ENCODE peak calls at places on chromosomes 6 and 20, in ten cellular contexts. C is CD4-positive, CD25-positive, alpha-beta regulatory T cell; S is esophagus squamous epithelium; O is heart right ventricle; Z is lung; L is PC-3; I is uterus; D is A549; Y is suprapubic skin; H is testis. W is an unnamed sample.

GRCh38 chr6:72841195-72841594 is 219.3 kb downstream of the KCNQ5 start:
- DNase-seq in C (no peak), S (no peak), O (no peak), Z (no peak), L (no peak), I (no peak), D (no peak), Y (no peak), H (no peak), W (no peak)

GRCh38 chr6:132132911-132133639 is 181.9 kb upstream of the CCN2 start:
- DNase-seq in C (no peak), S (no peak), O (no peak), Z (no peak), L (peak), I (no peak), D (no peak), Y (no peak), H (no peak), W (no peak)

GRCh38 chr6:159203304-159204005 is 34.3 kb downstream of the FNDC1 start:
- DNase-seq in C (no peak), S (no peak), O (no peak), Z (no peak), L (peak), I (peak), D (no peak), Y (peak), H (no peak), W (no peak)

GRCh38 chr6:26554669-26555504 is 16.7 kb downstream of the HMGN4 start:
- DNase-seq in C (peak), S (no peak), O (no peak), Z (no peak), L (peak), I (peak), D (peak), Y (no peak), H (no peak), W (no peak)

GRCh38 chr6:166244353-166245045 is 63.7 kb downstream of the PRR18 start:
- DNase-seq in C (no peak), S (no peak), O (no peak), Z (no peak), L (no peak), I (no peak), D (no peak), Y (no peak), H (no peak), W (no peak)

GRCh38 chr20:44166008-44166407 is 21.0 kb downstream of the JPH2 start:
- DNase-seq in C (no peak), S (no peak), O (no peak), Z (no peak), L (peak), I (no peak), D (peak), Y (no peak), H (no peak), W (no peak)

GRCh38 chr6:18405477-18406293 is 18.5 kb downstream of the RNF144B start:
- DNase-seq in C (no peak), S (no peak), O (no peak), Z (no peak), L (peak), I (no peak), D (peak), Y (no peak), H (no peak), W (peak)

GRCh38 chr20:36845288-36845969 is 30.5 kb upstream of the TLDC2 start:
- DNase-seq in C (no peak), S (no peak), O (peak), Z (no peak), L (no peak), I (no peak), D (no peak), Y (no peak), H (no peak), W (no peak)

GRCh38 chr6:161259302-161259701 is 14.6 kb downstream of the AGPAT4 start:
- DNase-seq in C (no peak), S (no peak), O (no peak), Z (no peak), L (no peak), I (no peak), D (no peak), Y (no peak), H (no peak), W (no peak)

GRCh38 chr6:111329882-111330633 is 153.0 kb downstream of the REV3L start:
- DNase-seq in C (no peak), S (no peak), O (no peak), Z (no peak), L (no peak), I (no peak), D (no peak), Y (no peak), H (no peak), W (no peak)

GRCh38 chr20:31781945-31782344 is 37.2 kb upstream of the MYLK2 start:
- DNase-seq in C (no peak), S (no peak), O (no peak), Z (no peak), L (no peak), I (no peak), D (no peak), Y (no peak), H (no peak), W (no peak)

GRCh38 chr20:9036593-9036992 is 32.3 kb upstream of the PLCB4 start:
- DNase-seq in C (no peak), S (no peak), O (no peak), Z (no peak), L (no peak), I (no peak), D (no peak), Y (no peak), H (no peak), W (no peak)

GRCh38 chr6:34451192-34451591 is 14.7 kb upstream of the PACSIN1 start:
- DNase-seq in C (no peak), S (no peak), O (no peak), Z (no peak), L (no peak), I (no peak), D (no peak), Y (no peak), H (no peak), W (no peak)

GRCh38 chr6:105326216-105326615 is 76.7 kb downstream of the PREP start:
- DNase-seq in C (no peak), S (no peak), O (no peak), Z (no peak), L (peak), I (no peak), D (no peak), Y (no peak), H (no peak), W (peak)

GRCh38 chr20:36175016-36175415 is 20.5 kb downstream of the EPB41L1 start:
- DNase-seq in C (no peak), S (no peak), O (no peak), Z (no peak), L (no peak), I (no peak), D (no peak), Y (no peak), H (no peak), W (no peak)

GRCh38 chr6:43621078-43621835 is 7.8 kb downstream of the GTPBP2 start:
- DNase-seq in C (no peak), S (no peak), O (no peak), Z (no peak), L (no peak), I (no peak), D (no peak), Y (no peak), H (peak), W (no peak)

GRCh38 chr6:34437644-34437970 is 11.7 kb upstream of the RPS10 start:
- DNase-seq in C (no peak), S (no peak), O (no peak), Z (no peak), L (no peak), I (no peak), D (no peak), Y (no peak), H (no peak), W (no peak)

GRCh38 chr6:31083742-31084354 is 28.5 kb downstream of the C6orf15 start:
- DNase-seq in C (no peak), S (no peak), O (no peak), Z (peak), L (no peak), I (no peak), D (peak), Y (no peak), H (peak), W (no peak)

GRCh38 chr6:17869010-17869752 is 118.3 kb downstream of the KIF13A start:
- DNase-seq in C (no peak), S (no peak), O (no peak), Z (no peak), L (peak), I (no peak), D (no peak), Y (no peak), H (no peak), W (no peak)

GRCh38 chr6:33610779-33611421 is 10.2 kb upstream of the ITPR3 start:
- DNase-seq in C (no peak), S (no peak), O (no peak), Z (no peak), L (no peak), I (peak), D (no peak), Y (no peak), H (peak), W (no peak)

GRCh38 chr20:38303908-38304379 is at the start of gene BPI:
- DNase-seq in C (no peak), S (no peak), O (no peak), Z (peak), L (no peak), I (peak), D (no peak), Y (no peak), H (no peak), W (no peak)

GRCh38 chr6:53811082-53811481 is 16.3 kb downstream of the LRRC1 start:
- DNase-seq in C (no peak), S (no peak), O (no peak), Z (peak), L (peak), I (no peak), D (no peak), Y (no peak), H (no peak), W (peak)

GRCh38 chr6:21712213-21712612 is 118.7 kb downstream of the SOX4 start:
- DNase-seq in C (no peak), S (no peak), O (no peak), Z (no peak), L (no peak), I (no peak), D (no peak), Y (no peak), H (no peak), W (no peak)
- H3K27ac ChIP-seq in C (no peak), S (no peak), O (no peak), Z (no peak), L (no peak), I (no peak), D (no peak), Y (no peak), H (no peak), W (no peak)

DNA sequence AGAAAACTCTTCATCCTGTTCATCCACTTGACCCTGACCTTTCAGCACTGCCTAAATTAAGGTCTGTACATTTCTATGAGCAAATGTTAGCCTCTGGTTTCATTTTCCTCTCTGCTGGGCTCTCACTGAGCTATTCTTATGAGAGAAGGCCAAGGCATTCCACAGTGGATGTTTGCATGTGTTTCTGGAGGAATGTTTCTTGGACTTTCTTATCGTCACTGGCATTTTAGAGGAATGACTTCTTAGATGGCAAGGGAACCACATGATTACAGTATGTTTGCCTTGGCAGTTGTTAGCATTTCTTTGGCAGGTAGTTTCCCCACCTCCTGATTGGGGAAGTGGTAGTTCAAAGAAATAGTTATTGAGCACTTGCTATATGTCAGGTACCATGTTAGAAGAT is 307.3 kb downstream of the EYA4 start:
- DNase-seq in C (no peak), S (no peak), O (no peak), Z (peak), L (no peak), I (no peak), D (peak), Y (no peak), H (no peak), W (no peak)
- H3K27ac ChIP-seq in C (no peak), S (no peak), O (no peak), Z (no peak), L (no peak), I (no peak), D (peak), Y (no peak), H (no peak), W (no peak)

DNA sequence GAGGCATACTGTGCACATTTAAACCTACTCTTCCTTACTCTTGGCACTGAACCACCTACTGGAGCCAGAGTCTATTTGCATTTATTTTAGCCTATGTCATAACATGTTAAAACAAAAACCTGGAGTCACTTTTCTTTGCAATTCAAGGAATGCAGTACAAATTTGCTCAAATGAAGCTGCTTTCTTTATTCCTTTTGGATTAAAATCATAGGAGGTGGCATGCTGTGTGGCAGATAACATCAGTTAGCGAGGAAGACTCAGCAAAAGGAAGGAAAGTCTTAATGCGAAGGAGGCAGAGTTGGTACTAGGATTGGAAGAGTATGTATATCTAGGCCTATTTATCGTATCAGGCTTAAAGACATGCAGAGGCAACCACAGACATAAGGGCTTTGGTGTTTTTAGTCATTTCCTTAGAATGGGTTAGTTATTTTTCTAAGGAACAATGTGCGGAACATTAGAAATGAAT is 92.9 kb downstream of the SAMD3 start:
- DNase-seq in C (no peak), S (no peak), O (no peak), Z (no peak), L (no peak), I (no peak), D (no peak), Y (no peak), H (no peak), W (no peak)
- H3K27ac ChIP-seq in C (no peak), S (no peak), O (no peak), Z (no peak), L (no peak), I (no peak), D (no peak), Y (no peak), H (no peak), W (no peak)

GRCh38 chr6:139147628-139148027 is 12.7 kb downstream of the HECA start:
- DNase-seq in C (no peak), S (no peak), O (no peak), Z (no peak), L (no peak), I (no peak), D (no peak), Y (no peak), H (no peak), W (no peak)
- H3K27ac ChIP-seq in C (peak), S (peak), O (peak), Z (no peak), L (no peak), I (no peak), D (no peak), Y (no peak), H (no peak), W (no peak)

GRCh38 chr20:13756551-13756950 is 28.2 kb downstream of the ESF1 start:
- DNase-seq in C (no peak), S (no peak), O (no peak), Z (no peak), L (no peak), I (no peak), D (no peak), Y (no peak), H (no peak), W (no peak)
- H3K27ac ChIP-seq in C (no peak), S (no peak), O (no peak), Z (no peak), L (no peak), I (no peak), D (no peak), Y (no peak), H (no peak), W (no peak)

GRCh38 chr20:48723308-48724264 is 104.2 kb downstream of the PREX1 start:
- DNase-seq in C (no peak), S (no peak), O (no peak), Z (peak), L (no peak), I (no peak), D (no peak), Y (no peak), H (peak), W (no peak)

GRCh38 chr20:48721324-48722001 is 106.3 kb downstream of the PREX1 start:
- DNase-seq in C (no peak), S (no peak), O (no peak), Z (no peak), L (no peak), I (no peak), D (no peak), Y (no peak), H (no peak), W (no peak)

GRCh38 chr20:48724891-48725588 is 102.8 kb downstream of the PREX1 start:
- DNase-seq in C (no peak), S (no peak), O (no peak), Z (no peak), L (no peak), I (no peak), D (no peak), Y (no peak), H (no peak), W (no peak)

GRCh38 chr20:48722002-48722731 is 105.6 kb downstream of the PREX1 start:
- DNase-seq in C (no peak), S (no peak), O (no peak), Z (no peak), L (no peak), I (no peak), D (no peak), Y (no peak), H (no peak), W (no peak)

GRCh38 chr20:48722737-48723191 is 105.0 kb downstream of the PREX1 start:
- DNase-seq in C (no peak), S (no peak), O (no peak), Z (no peak), L (peak), I (no peak), D (peak), Y (no peak), H (no peak), W (peak)
- H3K27ac ChIP-seq in C (no peak), S (peak), O (peak), Z (no peak), L (no peak), I (peak), D (peak), Y (peak), H (peak), W (peak)

DNA sequence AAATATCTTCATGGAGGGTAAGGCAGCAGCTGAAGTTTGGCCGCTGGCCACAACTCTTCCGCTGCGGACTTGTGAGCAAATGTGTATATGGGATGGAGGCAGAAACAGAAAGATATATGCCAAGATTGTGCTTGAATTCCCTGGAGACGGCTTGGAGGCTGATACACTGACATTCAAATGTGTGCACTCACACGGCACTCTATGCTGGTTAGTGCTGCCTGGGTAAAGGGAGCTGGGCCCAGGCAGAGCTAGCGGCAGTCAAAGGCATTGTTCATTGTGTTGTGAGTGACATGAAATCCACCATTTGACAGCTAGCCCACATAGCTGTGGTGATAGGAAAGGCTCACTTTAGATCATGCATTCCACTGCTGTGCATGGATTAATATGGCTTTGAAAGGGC is 202.7 kb downstream of the CLIC5 start:
- DNase-seq in C (no peak), S (no peak), O (no peak), Z (no peak), L (no peak), I (no peak), D (no peak), Y (no peak), H (no peak), W (no peak)
- H3K27ac ChIP-seq in C (no peak), S (no peak), O (no peak), Z (no peak), L (no peak), I (no peak), D (no peak), Y (no peak), H (no peak), W (no peak)

DNA sequence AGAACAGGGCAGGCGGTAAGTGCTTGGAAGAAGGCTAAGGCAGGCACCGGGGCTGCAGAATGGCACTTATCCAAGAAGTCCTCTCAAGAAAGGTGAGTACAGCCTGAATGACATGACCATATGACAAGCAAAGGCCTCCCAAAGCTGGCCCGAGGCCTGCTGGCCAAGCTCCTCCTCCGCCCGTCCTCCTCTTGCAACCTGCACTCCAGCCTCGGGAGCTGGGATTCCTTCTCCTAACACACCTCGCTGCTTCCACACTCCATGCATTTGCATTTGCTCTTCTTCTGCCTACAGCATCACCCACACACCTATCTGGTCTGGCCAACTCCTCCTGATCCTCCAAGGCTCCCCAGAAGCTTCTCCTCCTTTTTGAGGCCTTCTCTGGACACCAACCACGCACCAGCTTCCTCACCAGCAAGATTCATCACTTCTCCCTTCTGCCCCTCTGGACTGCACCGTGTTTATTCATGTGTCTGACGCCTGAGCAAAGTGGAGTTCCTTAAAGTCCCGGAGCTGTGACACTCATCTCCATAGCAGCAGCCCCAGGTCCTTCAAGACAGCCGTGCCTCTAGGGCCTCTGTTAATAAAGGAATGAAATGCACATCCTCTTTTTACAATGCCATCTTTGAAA is 32.3 kb downstream of the CNKSR3 start:
- DNase-seq in C (no peak), S (no peak), O (peak), Z (peak), L (no peak), I (no peak), D (no peak), Y (no peak), H (peak), W (no peak)
- H3K27ac ChIP-seq in C (no peak), S (peak), O (no peak), Z (no peak), L (no peak), I (peak), D (peak), Y (peak), H (peak), W (peak)

DNA sequence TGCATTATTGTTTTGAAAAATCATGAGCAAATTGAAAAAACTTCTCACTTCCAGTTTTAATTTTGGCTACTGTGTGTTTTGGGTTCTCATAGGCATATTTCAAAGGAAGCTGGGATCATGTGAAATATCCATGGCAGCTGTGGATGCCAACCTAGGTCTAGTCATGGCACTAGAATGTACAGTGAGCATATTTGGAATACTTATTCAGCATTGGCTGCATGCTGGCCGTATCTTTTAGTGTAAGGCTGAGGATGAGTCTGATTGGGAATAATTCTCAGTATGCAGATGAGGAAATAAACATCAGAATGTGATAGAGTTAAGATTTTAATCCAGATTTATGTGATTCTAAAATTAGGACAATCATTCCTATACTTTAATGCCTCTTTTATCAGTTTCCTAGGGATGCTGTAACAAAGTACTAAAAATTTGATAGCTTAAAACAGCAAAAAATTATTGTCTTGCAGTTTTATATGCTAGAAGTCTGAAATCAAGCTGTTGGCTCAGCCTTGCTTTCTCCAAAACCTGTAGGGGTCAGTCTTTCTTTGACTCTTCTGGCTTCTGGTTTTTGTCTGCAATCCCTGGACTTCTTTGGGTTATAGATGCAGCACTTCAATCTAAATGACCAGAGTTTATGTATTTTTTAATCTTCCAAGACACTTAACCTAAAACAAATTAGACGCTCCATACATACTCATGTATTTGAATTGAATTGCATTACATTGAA is 37.7 kb upstream of the DEFB112 start:
- DNase-seq in C (no peak), S (no peak), O (no peak), Z (no peak), L (peak), I (no peak), D (no peak), Y (no peak), H (no peak), W (no peak)
- H3K27ac ChIP-seq in C (no peak), S (no peak), O (no peak), Z (no peak), L (no peak), I (no peak), D (no peak), Y (no peak), H (no peak), W (no peak)

GRCh38 chr6:24394777-24395437 is 7.8 kb upstream of the MRS2 start:
- DNase-seq in C (no peak), S (no peak), O (no peak), Z (no peak), L (peak), I (no peak), D (no peak), Y (no peak), H (no peak), W (no peak)
- H3K27ac ChIP-seq in C (no peak), S (no peak), O (no peak), Z (no peak), L (no peak), I (no peak), D (peak), Y (no peak), H (no peak), W (no peak)

W was measured in prostate gland.